ENCODE peak calls at places on chromosome 18, in ten cellular contexts. N, X, I, B, Y, C, S, T, M and R are unnamed samples.

GRCh38 chr18:13813271-13813849 is 10.6 kb upstream of the MC5R start:
- DNase-seq in N (peak), X (peak), I (peak), B (peak), Y (peak), C (peak), S (peak), T (peak), M (peak), R (peak)

GRCh38 chr18:39701839-39702238 is 2136.2 kb upstream of the CELF4 start:
- DNase-seq in N (no peak), X (no peak), I (no peak), B (peak), Y (peak), C (no peak), S (peak), T (no peak), M (peak), R (no peak)

GRCh38 chr18:45197526-45197970 is 417.7 kb upstream of the SLC14A2 start:
- DNase-seq in N (no peak), X (no peak), I (no peak), B (no peak), Y (no peak), C (no peak), S (peak), T (no peak), M (no peak), R (no peak)

GRCh38 chr18:22342625-22343024 is 75.1 kb downstream of the CTAGE1 start:
- DNase-seq in N (peak), X (peak), I (peak), B (peak), Y (no peak), C (no peak), S (peak), T (no peak), M (peak), R (no peak)

GRCh38 chr18:21074336-21075323 is 37.0 kb downstream of the ROCK1 start:
- DNase-seq in N (no peak), X (no peak), I (no peak), B (peak), Y (no peak), C (no peak), S (no peak), T (no peak), M (peak), R (no peak)

GRCh38 chr18:2147866-2148265 is 423.4 kb downstream of the METTL4 start:
- DNase-seq in N (peak), X (no peak), I (no peak), B (peak), Y (no peak), C (no peak), S (no peak), T (no peak), M (peak), R (peak)

GRCh38 chr18:50805732-50806131 is 14.1 kb downstream of the MRO start:
- DNase-seq in N (no peak), X (no peak), I (peak), B (no peak), Y (no peak), C (no peak), S (no peak), T (no peak), M (no peak), R (no peak)

GRCh38 chr18:6557470-6558245 is 142.9 kb upstream of the L3MBTL4 start:
- DNase-seq in N (peak), X (no peak), I (no peak), B (peak), Y (no peak), C (no peak), S (no peak), T (peak), M (no peak), R (no peak)

GRCh38 chr18:77071711-77072292 is 60.8 kb downstream of the MBP start:
- DNase-seq in N (no peak), X (no peak), I (peak), B (peak), Y (no peak), C (no peak), S (peak), T (no peak), M (no peak), R (no peak)

GRCh38 chr18:44181951-44182350 is 498.7 kb upstream of the SETBP1 start:
- DNase-seq in N (no peak), X (no peak), I (no peak), B (no peak), Y (no peak), C (no peak), S (no peak), T (no peak), M (no peak), R (no peak)

GRCh38 chr18:11909081-11909410 is 929 bp upstream of the MPPE1 start:
- DNase-seq in N (no peak), X (no peak), I (no peak), B (no peak), Y (no peak), C (no peak), S (no peak), T (no peak), M (no peak), R (no peak)

GRCh38 chr18:45104071-45104440 is 423.4 kb downstream of the SETBP1 start:
- DNase-seq in N (no peak), X (no peak), I (no peak), B (no peak), Y (no peak), C (no peak), S (no peak), T (no peak), M (no peak), R (no peak)

GRCh38 chr18:51137891-51138290 is 59.6 kb downstream of the MEX3C start:
- DNase-seq in N (no peak), X (no peak), I (no peak), B (no peak), Y (no peak), C (no peak), S (no peak), T (no peak), M (no peak), R (no peak)

GRCh38 chr18:23627325-23627724 is 35.4 kb downstream of the ANKRD29 start:
- DNase-seq in N (no peak), X (no peak), I (no peak), B (peak), Y (peak), C (no peak), S (peak), T (no peak), M (peak), R (no peak)

GRCh38 chr18:35032113-35032512 is 9.1 kb upstream of the MAPRE2 start:
- DNase-seq in N (no peak), X (no peak), I (no peak), B (no peak), Y (no peak), C (no peak), S (no peak), T (no peak), M (no peak), R (no peak)

GRCh38 chr18:39751161-39751560 is 2185.6 kb upstream of the CELF4 start:
- DNase-seq in N (no peak), X (no peak), I (no peak), B (no peak), Y (no peak), C (no peak), S (no peak), T (no peak), M (no peak), R (no peak)

GRCh38 chr18:35998967-35999366 is 26.5 kb downstream of the RMP24 start:
- DNase-seq in N (no peak), X (peak), I (no peak), B (no peak), Y (no peak), C (no peak), S (no peak), T (no peak), M (no peak), R (no peak)

GRCh38 chr18:12726774-12727550 is 24.1 kb downstream of the PSMG2 start:
- DNase-seq in N (peak), X (peak), I (peak), B (peak), Y (peak), C (peak), S (peak), T (peak), M (peak), R (no peak)

GRCh38 chr18:56233595-56233994 is 404.8 kb downstream of the TXNL1 start:
- DNase-seq in N (peak), X (no peak), I (peak), B (no peak), Y (no peak), C (no peak), S (peak), T (no peak), M (peak), R (no peak)

GRCh38 chr18:41226186-41226585 is 728.8 kb upstream of the PIK3C3 start:
- DNase-seq in N (no peak), X (no peak), I (no peak), B (no peak), Y (no peak), C (no peak), S (peak), T (no peak), M (peak), R (no peak)

GRCh38 chr18:45457933-45458332 is 157.3 kb upstream of the SLC14A2 start:
- DNase-seq in N (no peak), X (no peak), I (no peak), B (no peak), Y (no peak), C (no peak), S (no peak), T (no peak), M (no peak), R (no peak)

GRCh38 chr18:42131044-42131939 is 176.3 kb downstream of the PIK3C3 start:
- DNase-seq in N (peak), X (no peak), I (no peak), B (no peak), Y (no peak), C (no peak), S (no peak), T (no peak), M (no peak), R (no peak)

GRCh38 chr18:39675358-39675757 is 2109.8 kb upstream of the CELF4 start:
- DNase-seq in N (no peak), X (no peak), I (peak), B (peak), Y (peak), C (no peak), S (peak), T (no peak), M (no peak), R (no peak)

DNA sequence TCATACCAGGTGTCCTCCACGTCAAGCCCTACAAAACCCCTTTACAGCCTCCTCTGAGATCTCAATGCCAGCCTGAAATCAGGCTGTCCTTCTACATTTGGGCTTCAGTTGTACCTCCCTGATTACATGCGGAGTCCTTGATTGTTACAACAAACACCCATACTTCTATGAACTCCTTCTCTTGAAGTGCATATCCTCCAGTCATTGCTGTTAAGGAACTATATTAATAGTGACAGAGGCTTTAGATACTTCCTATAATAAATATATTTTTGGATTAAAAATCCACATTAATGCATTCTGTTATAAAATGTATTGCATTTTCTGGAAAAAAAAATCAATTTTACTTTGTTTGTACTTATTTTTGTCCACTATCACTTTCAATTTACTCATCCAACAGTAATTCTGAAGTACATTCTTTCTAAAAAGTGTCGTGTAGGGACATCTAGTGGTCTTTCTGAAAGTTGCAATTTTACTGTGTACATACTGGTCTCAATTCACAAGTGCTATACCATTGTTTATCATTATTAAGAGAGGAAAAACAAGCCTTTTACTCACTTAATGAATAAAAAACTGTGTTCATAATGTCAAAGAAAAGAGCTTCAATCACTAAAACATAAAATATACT is 316.4 kb downstream of the DSEL start:
- DNase-seq in N (no peak), X (no peak), I (no peak), B (peak), Y (peak), C (no peak), S (peak), T (no peak), M (peak), R (no peak)
- TF ChIP-seq CTCF in N (peak), X (no peak), I (peak), B (peak), Y (peak), C (peak), S (peak), T (peak), M (peak), R (peak)

GRCh38 chr18:58320907-58321561 is 277.0 kb downstream of the NEDD4L start:
- DNase-seq in N (no peak), X (no peak), I (no peak), B (no peak), Y (no peak), C (no peak), S (no peak), T (no peak), M (no peak), R (no peak)
- H3K27ac ChIP-seq in N (no peak), X (no peak), I (no peak), B (peak), Y (no peak), C (no peak), S (no peak), T (no peak), M (no peak), R (peak)

DNA sequence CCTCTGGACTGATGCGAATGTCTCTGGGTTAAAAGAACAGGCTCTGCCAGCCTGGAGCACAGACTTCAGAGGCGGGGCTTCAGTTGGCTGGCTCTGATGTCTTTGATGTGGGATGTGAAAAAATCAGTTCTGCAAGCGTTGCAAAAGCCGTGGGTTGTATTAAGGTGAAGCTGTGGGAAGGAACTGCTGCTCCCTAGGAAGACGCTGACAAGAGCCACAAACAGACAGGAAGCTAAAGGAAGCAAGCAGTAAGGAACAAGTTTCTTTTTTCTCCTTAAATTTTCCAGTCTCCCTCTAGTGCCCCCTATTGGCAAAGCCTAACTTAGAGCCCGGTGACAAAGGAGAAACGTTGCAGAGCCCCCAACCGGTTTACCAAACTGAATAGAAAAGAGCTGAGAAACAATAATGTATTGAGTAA is 239.0 kb downstream of the CCDC178 start:
- DNase-seq in N (no peak), X (no peak), I (peak), B (peak), Y (peak), C (no peak), S (peak), T (peak), M (no peak), R (no peak)
- TF ChIP-seq CTCF in N (no peak), X (no peak), I (peak), B (peak), Y (peak), C (no peak), S (peak), T (peak), M (no peak), R (no peak)

DNA sequence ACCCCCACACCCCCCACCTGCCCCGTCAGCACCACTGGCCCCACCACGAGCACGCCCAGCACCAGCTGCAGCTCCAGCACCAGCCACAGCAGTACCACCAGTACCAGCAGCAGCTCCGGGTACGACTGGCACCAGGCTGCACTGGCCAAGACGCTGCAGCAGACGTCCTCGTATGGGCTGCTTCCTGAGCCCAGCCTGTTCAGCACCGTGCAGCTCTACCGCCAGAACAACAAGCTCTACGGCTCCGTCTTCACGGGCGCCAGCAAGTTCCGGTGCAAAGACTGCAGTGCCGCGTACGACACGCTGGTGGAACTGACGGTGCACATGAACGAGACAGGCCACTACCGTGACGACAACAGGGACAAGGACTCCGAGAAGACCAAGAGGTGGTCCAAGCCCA is 75.3 kb downstream of the TSHZ1 start:
- DNase-seq in N (no peak), X (no peak), I (no peak), B (no peak), Y (no peak), C (no peak), S (no peak), T (no peak), M (no peak), R (no peak)
- H3K27ac ChIP-seq in N (no peak), X (no peak), I (no peak), B (no peak), Y (no peak), C (no peak), S (no peak), T (no peak), M (no peak), R (no peak)